ENCODE peak calls at places on chromosomes 4 and X, in nine cellular contexts. S is hepatocyte; X is right cardiac atrium; W is spleen; T is A549; U is lung; M is aorta; L is CD4-positive, alpha-beta T cell; G is SK-N-SH. H is an unnamed sample.

GRCh38 chr4:161320377-161320776 is 843.4 kb downstream of the FSTL5 start:
- DNase-seq in X (no peak), U (no peak), S (peak), T (peak), M (no peak), L (no peak), W (no peak), G (peak), H (no peak)

GRCh38 chr4:82705881-82706280 is 92.7 kb downstream of the SCD5 start:
- DNase-seq in L (no peak), U (no peak), M (no peak), S (no peak), W (no peak), X (no peak), G (no peak), T (no peak), H (no peak)

GRCh38 chr4:74370912-74371311 is 6.0 kb downstream of the EREG start:
- DNase-seq in W (no peak), M (no peak), T (peak), X (no peak), S (peak), L (no peak), U (peak), G (peak), H (no peak)

GRCh38 chr4:33628296-33628695 is 2616.0 kb downstream of the ARAP2 start:
- DNase-seq in S (no peak), M (no peak), T (no peak), G (no peak), U (no peak), X (peak), L (no peak), W (no peak), H (no peak)

GRCh38 chrX:53669258-53669657 is 17.3 kb downstream of the HUWE1 start:
- DNase-seq in U (no peak), L (no peak), T (no peak), G (no peak), M (no peak), S (no peak), W (no peak), X (no peak), H (no peak)

GRCh38 chr4:159159611-159160010 is 56.7 kb downstream of the RAPGEF2 start:
- DNase-seq in M (no peak), T (no peak), L (no peak), X (no peak), S (no peak), G (no peak), W (no peak), U (no peak), H (no peak)

GRCh38 chr4:1137850-1138249 is 24.5 kb upstream of the RNF212 start:
- DNase-seq in G (no peak), W (no peak), T (no peak), L (no peak), U (no peak), S (no peak), M (no peak), X (no peak), H (no peak)

GRCh38 chrX:2397648-2398340 is 103.0 kb downstream of the DHRSX start:
- DNase-seq in M (no peak), G (no peak), X (no peak), L (no peak), U (no peak), T (no peak), S (no peak), W (no peak), H (no peak)

GRCh38 chrX:143304518-143304917 is 212.8 kb downstream of the SPANXN3 start:
- DNase-seq in X (no peak), S (no peak), G (no peak), L (no peak), U (no peak), W (no peak), M (no peak), T (no peak), H (no peak)

GRCh38 chrX:107845625-107846024 is 20.0 kb downstream of the MID2 start:
- DNase-seq in L (no peak), M (no peak), W (no peak), U (no peak), T (no peak), G (no peak), S (no peak), X (no peak), H (no peak)

GRCh38 chr4:56324011-56324610 is 63.2 kb downstream of the AASDH start:
- DNase-seq in G (no peak), L (no peak), W (no peak), U (no peak), X (no peak), M (no peak), S (no peak), T (no peak), H (no peak)

GRCh38 chrX:9958183-9958582 is 9.0 kb upstream of the CLDN34 start:
- DNase-seq in M (no peak), W (no peak), U (no peak), S (no peak), X (no peak), L (no peak), T (no peak), G (no peak), H (no peak)

GRCh38 chrX:63050225-63050624 is 300.9 kb downstream of the SPIN4 start:
- DNase-seq in G (peak), T (peak), L (no peak), S (no peak), U (no peak), M (no peak), X (no peak), W (no peak), H (no peak)

GRCh38 chr4:110671679-110672078 is 48.8 kb upstream of the PITX2 start:
- DNase-seq in T (no peak), L (no peak), G (no peak), U (no peak), W (no peak), S (no peak), X (no peak), M (no peak), H (no peak)

GRCh38 chr4:2800691-2801596 is 8.1 kb downstream of the SH3BP2 start:
- DNase-seq in L (no peak), U (peak), T (no peak), X (peak), S (peak), G (peak), W (peak), M (peak), H (peak)

GRCh38 chr4:89314291-89314690 is 6.7 kb upstream of the GPRIN3 start:
- DNase-seq in T (no peak), M (no peak), S (no peak), W (no peak), L (no peak), G (no peak), U (no peak), X (no peak), H (no peak)

GRCh38 chrX:130083107-130083490 is 27.2 kb downstream of the ELF4 start:
- DNase-seq in L (no peak), U (no peak), T (no peak), S (no peak), M (no peak), G (no peak), W (no peak), X (no peak), H (no peak)

GRCh38 chr4:141587897-141588296 is 48.5 kb upstream of the IL15 start:
- DNase-seq in T (no peak), X (no peak), L (no peak), U (no peak), W (no peak), G (no peak), S (no peak), M (no peak), H (no peak)

GRCh38 chr4:93132631-93133030 is 695.9 kb upstream of the ATOH1 start:
- DNase-seq in T (no peak), X (no peak), L (no peak), M (no peak), G (no peak), S (no peak), W (no peak), U (no peak), H (no peak)

GRCh38 chr4:124132161-124132560 is 580.4 kb downstream of the ANKRD50 start:
- DNase-seq in S (no peak), G (no peak), M (no peak), X (no peak), W (no peak), T (no peak), U (no peak), L (no peak), H (no peak)

GRCh38 chr4:33467291-33467690 is 2747.1 kb downstream of the PCDH7 start:
- DNase-seq in G (no peak), X (no peak), T (no peak), S (no peak), M (no peak), L (no peak), U (no peak), W (no peak), H (no peak)

DNA sequence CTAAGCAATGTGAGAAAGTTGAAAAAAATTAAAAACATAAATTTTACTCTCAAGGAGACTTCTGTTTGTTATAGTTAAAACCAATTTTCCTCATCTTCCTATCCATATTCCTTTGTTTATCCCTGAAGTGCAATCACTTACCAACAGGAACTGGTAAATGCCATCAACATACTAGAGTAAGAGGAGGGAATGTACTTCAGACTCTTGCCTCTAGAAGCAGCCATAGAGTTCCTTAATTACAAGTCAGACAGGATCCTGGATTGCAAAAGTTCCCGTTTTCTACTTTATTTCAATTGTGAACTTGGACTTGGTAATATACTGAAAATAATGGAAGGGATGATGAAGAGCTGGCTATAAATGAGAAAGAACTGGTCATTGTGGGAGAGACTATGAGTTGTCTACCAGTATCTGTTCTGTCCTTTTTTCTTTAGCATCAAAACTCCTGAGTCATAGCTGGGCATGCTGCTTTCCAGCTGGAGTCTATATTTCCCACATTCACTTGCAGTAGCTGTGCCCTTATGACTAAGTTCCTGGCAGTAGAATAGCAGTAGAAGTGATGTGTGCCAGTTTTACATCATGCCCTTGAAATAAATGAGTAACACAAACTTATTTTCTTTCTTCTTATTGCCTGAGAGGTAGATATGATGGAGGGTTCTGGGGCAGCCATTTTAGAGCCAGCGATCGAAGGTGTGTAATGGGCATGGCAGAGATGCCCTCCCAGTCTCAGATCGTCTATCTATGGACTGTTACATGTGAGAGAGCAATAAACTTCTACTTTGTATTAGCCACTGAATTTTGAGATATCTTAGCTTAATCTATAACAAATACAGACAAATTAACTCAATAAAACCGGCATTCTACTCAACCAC is 26.8 kb upstream of the SPARCL1 start:
- DNase-seq in L (no peak), T (peak), M (peak), U (no peak), G (no peak), X (no peak), S (no peak), W (no peak), H (no peak)
- H3K27ac ChIP-seq in L (no peak), T (peak), M (peak), U (no peak), G (peak), X (no peak), S (no peak), W (no peak), H (peak)

GRCh38 chr4:47110670-47111069 is 79.3 kb downstream of the GABRB1 start:
- DNase-seq in T (no peak), S (no peak), L (no peak), U (no peak), W (no peak), X (no peak), M (no peak), G (no peak), H (no peak)
- H3K27ac ChIP-seq in T (no peak), S (no peak), L (no peak), U (no peak), W (no peak), X (no peak), M (no peak), G (no peak), H (no peak)

GRCh38 chr4:6943012-6943869 is 33.6 kb downstream of the TBC1D14 start:
- DNase-seq in T (no peak), G (no peak), W (peak), M (peak), X (no peak), U (no peak), L (no peak), S (no peak), H (no peak)
- H3K27ac ChIP-seq in T (peak), G (peak), W (peak), M (no peak), X (no peak), U (peak), L (peak), S (peak), H (no peak)

GRCh38 chr4:150089732-150090131 is 11.5 kb downstream of the DCLK2 start:
- DNase-seq in L (no peak), G (no peak), S (no peak), U (no peak), X (no peak), T (no peak), M (no peak), W (no peak), H (no peak)
- H3K27ac ChIP-seq in L (no peak), G (no peak), S (no peak), U (no peak), X (no peak), T (no peak), M (no peak), W (no peak), H (no peak)